ENCODE peak calls at places on chromosomes 1 and 21, in seven cellular contexts. One of them, this sample, is unnamed.

GRCh38 chr1:116706123-116706522 is 38.6 kb upstream of the IGSF3 start:
- DNase-seq in transverse colon: no peak
- DNase-seq in heart left ventricle: no peak
- DNase-seq in cardiac muscle cell: no peak
- DNase-seq in left ventricle myocardium inferior: no peak
- DNase-seq in tibial nerve: no peak
- DNase-seq in IMR-90: no peak
- DNase-seq in this sample: no peak

GRCh38 chr1:5684791-5685190 is 307.4 kb downstream of the NPHP4 start:
- DNase-seq in left ventricle myocardium inferior: no peak
- DNase-seq in tibial nerve: no peak
- DNase-seq in transverse colon: no peak
- DNase-seq in heart left ventricle: no peak
- DNase-seq in IMR-90: no peak
- DNase-seq in cardiac muscle cell: no peak
- DNase-seq in this sample: no peak

GRCh38 chr21:28299946-28300345 is 692.7 kb downstream of the LTN1 start:
- DNase-seq in tibial nerve: no peak
- DNase-seq in IMR-90: no peak
- DNase-seq in heart left ventricle: no peak
- DNase-seq in left ventricle myocardium inferior: no peak
- DNase-seq in transverse colon: no peak
- DNase-seq in cardiac muscle cell: no peak
- DNase-seq in this sample: no peak

GRCh38 chr1:174740248-174740990 is 259.3 kb upstream of the CACYBP start:
- DNase-seq in transverse colon: no peak
- DNase-seq in tibial nerve: no peak
- DNase-seq in IMR-90: peak; percentile 42
- DNase-seq in cardiac muscle cell: peak; percentile 62
- DNase-seq in left ventricle myocardium inferior: no peak
- DNase-seq in heart left ventricle: no peak
- DNase-seq in this sample: no peak

GRCh38 chr1:61170328-61171238 is 88.2 kb downstream of the NFIA start:
- DNase-seq in transverse colon: no peak
- DNase-seq in left ventricle myocardium inferior: no peak
- DNase-seq in tibial nerve: no peak
- DNase-seq in heart left ventricle: no peak
- DNase-seq in cardiac muscle cell: peak; percentile 48
- DNase-seq in IMR-90: peak; percentile 49
- DNase-seq in this sample: no peak

GRCh38 chr1:164902491-164902890 is 343.5 kb downstream of the PBX1 start:
- DNase-seq in IMR-90: no peak
- DNase-seq in heart left ventricle: no peak
- DNase-seq in transverse colon: no peak
- DNase-seq in tibial nerve: no peak
- DNase-seq in left ventricle myocardium inferior: no peak
- DNase-seq in cardiac muscle cell: no peak
- DNase-seq in this sample: no peak

GRCh38 chr21:26042181-26042876 is 128.2 kb downstream of the APP start:
- DNase-seq in transverse colon: no peak
- DNase-seq in heart left ventricle: no peak
- DNase-seq in IMR-90: no peak
- DNase-seq in cardiac muscle cell: no peak
- DNase-seq in tibial nerve: no peak
- DNase-seq in left ventricle myocardium inferior: no peak
- DNase-seq in this sample: no peak

GRCh38 chr1:22418852-22419480 is 32.7 kb upstream of the ZBTB40 start:
- DNase-seq in cardiac muscle cell: peak; percentile 62
- DNase-seq in heart left ventricle: no peak
- DNase-seq in tibial nerve: no peak
- DNase-seq in IMR-90: peak; percentile 59
- DNase-seq in left ventricle myocardium inferior: no peak
- DNase-seq in transverse colon: no peak
- DNase-seq in this sample: no peak

GRCh38 chr1:171872430-171872829 is 31.1 kb downstream of the DNM3 start:
- DNase-seq in transverse colon: no peak
- DNase-seq in left ventricle myocardium inferior: no peak
- DNase-seq in heart left ventricle: no peak
- DNase-seq in IMR-90: no peak
- DNase-seq in cardiac muscle cell: no peak
- DNase-seq in tibial nerve: no peak
- DNase-seq in this sample: no peak
- H3K27ac ChIP-seq in transverse colon: no peak overlapping the region
- H3K27ac ChIP-seq in left ventricle myocardium inferior: no peak overlapping the region
- H3K27ac ChIP-seq in heart left ventricle: no peak overlapping the region
- H3K27ac ChIP-seq in IMR-90: no peak overlapping the region
- H3K27ac ChIP-seq in cardiac muscle cell: no peak overlapping the region
- H3K27ac ChIP-seq in tibial nerve: no peak overlapping the region
- H3K27ac ChIP-seq in this sample: no peak overlapping the region

GRCh38 chr1:11703357-11704225 is 12.1 kb downstream of the DRAXIN start:
- DNase-seq in cardiac muscle cell: no peak
- DNase-seq in heart left ventricle: no peak
- DNase-seq in transverse colon: no peak
- DNase-seq in IMR-90: no peak
- DNase-seq in tibial nerve: no peak
- DNase-seq in left ventricle myocardium inferior: no peak
- DNase-seq in this sample: no peak
- H3K27me3 ChIP-seq in cardiac muscle cell: no peaks in the 10 kb centered on the region
- H3K27me3 ChIP-seq in heart left ventricle: peaks cover 43% of the 10 kb centered on the region
- H3K27me3 ChIP-seq in transverse colon: peaks cover 36% of the 10 kb centered on the region
- H3K27me3 ChIP-seq in IMR-90: peaks cover 59% of the 10 kb centered on the region
- H3K27me3 ChIP-seq in tibial nerve: no peaks in the 10 kb centered on the region
- H3K27me3 ChIP-seq in left ventricle myocardium inferior: peaks cover 87% of the 10 kb centered on the region
- H3K27me3 ChIP-seq in this sample: no peaks in the 10 kb centered on the region

DNA sequence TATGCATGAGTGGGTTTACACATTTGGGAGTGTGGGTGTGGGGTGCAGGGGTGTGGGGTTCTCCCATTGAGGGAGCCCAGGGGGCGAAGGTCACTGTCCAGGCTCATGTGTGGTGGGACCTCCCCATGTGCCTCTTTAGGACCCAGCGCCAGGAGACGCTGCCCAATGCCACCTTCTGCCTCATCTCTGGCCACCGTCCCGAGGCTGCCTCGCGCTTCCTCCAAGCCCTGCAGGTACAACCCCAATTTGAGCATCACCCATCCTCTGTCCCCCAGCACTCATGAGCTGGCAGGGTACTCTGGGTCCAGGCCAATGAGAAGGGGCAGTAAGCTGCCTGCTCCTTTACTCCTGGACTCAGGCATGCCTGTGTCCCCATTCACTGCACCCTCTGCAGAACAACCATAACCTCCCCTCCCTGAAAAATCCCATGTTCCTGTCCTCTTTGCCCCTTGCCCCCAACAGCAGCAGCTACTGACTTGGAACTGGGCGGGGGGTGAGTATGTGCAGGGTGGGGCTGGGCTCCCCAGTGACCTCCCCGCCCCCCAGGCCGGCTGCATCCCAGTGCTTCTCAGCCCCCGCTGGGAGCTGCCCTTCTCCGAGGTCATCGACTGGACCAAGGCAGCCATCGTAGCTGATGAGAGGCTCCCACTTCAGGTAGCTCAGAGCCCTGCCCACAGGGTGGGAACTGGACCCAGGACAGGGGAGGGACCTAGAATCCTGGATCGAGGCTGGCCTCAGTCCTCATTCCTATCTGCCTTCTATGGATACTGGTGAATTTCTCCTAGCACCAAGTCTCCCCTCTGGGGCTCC is 7.7 kb downstream of the EXTL1 start:
- DNase-seq in IMR-90: no peak
- DNase-seq in cardiac muscle cell: no peak
- DNase-seq in transverse colon: no peak
- DNase-seq in heart left ventricle: no peak
- DNase-seq in left ventricle myocardium inferior: no peak
- DNase-seq in tibial nerve: no peak
- DNase-seq in this sample: no peak
- H3K27ac ChIP-seq in IMR-90: no peak overlapping the region
- H3K27ac ChIP-seq in cardiac muscle cell: no peak overlapping the region
- H3K27ac ChIP-seq in transverse colon: no peak overlapping the region
- H3K27ac ChIP-seq in heart left ventricle: no peak overlapping the region
- H3K27ac ChIP-seq in left ventricle myocardium inferior: no peak overlapping the region
- H3K27ac ChIP-seq in tibial nerve: no peak overlapping the region
- H3K27ac ChIP-seq in this sample: no peak overlapping the region

GRCh38 chr1:112719706-112720105 is 4.6 kb upstream of the PPM1J start:
- DNase-seq in heart left ventricle: no peak
- DNase-seq in transverse colon: no peak
- DNase-seq in tibial nerve: no peak
- DNase-seq in left ventricle myocardium inferior: no peak
- DNase-seq in cardiac muscle cell: no peak
- DNase-seq in IMR-90: no peak
- DNase-seq in this sample: no peak

GRCh38 chr1:112721966-112722524 is 6.9 kb upstream of the PPM1J start:
- DNase-seq in left ventricle myocardium inferior: no peak
- DNase-seq in transverse colon: no peak
- DNase-seq in IMR-90: no peak
- DNase-seq in tibial nerve: no peak
- DNase-seq in heart left ventricle: no peak
- DNase-seq in cardiac muscle cell: no peak
- DNase-seq in this sample: no peak

GRCh38 chr1:112716133-112716720 is 1.1 kb upstream of the PPM1J start:
- DNase-seq in IMR-90: peak; percentile 90
- DNase-seq in heart left ventricle: peak; percentile 85
- DNase-seq in transverse colon: peak; percentile 91
- DNase-seq in cardiac muscle cell: peak; percentile 95
- DNase-seq in left ventricle myocardium inferior: peak; percentile 81
- DNase-seq in tibial nerve: peak; percentile 66
- DNase-seq in this sample: no peak

GRCh38 chr1:112717263-112717662 is 2.1 kb upstream of the PPM1J start:
- DNase-seq in left ventricle myocardium inferior: no peak
- DNase-seq in cardiac muscle cell: no peak
- DNase-seq in tibial nerve: no peak
- DNase-seq in heart left ventricle: no peak
- DNase-seq in transverse colon: no peak
- DNase-seq in IMR-90: no peak
- DNase-seq in this sample: no peak

GRCh38 chr1:112718691-112719418 is 3.7 kb upstream of the PPM1J start:
- DNase-seq in left ventricle myocardium inferior: peak; percentile 75
- DNase-seq in cardiac muscle cell: peak; percentile 73
- DNase-seq in heart left ventricle: peak; percentile 77
- DNase-seq in IMR-90: peak; percentile 58
- DNase-seq in transverse colon: peak; percentile 87
- DNase-seq in tibial nerve: peak; percentile 66
- DNase-seq in this sample: no peak
- H3K27me3 ChIP-seq in left ventricle myocardium inferior: peaks cover 39% of the 10 kb centered on the region
- H3K27me3 ChIP-seq in cardiac muscle cell: peaks cover 11% of the 10 kb centered on the region
- H3K27me3 ChIP-seq in heart left ventricle: peaks cover 10% of the 10 kb centered on the region
- H3K27me3 ChIP-seq in IMR-90: peaks cover 6% of the 10 kb centered on the region
- H3K27me3 ChIP-seq in transverse colon: no peaks in the 10 kb centered on the region
- H3K27me3 ChIP-seq in tibial nerve: no peaks in the 10 kb centered on the region
- H3K27me3 ChIP-seq in this sample: no peaks in the 10 kb centered on the region

GRCh38 chr1:25028910-25029599 is 99.0 kb upstream of the RUNX3 start:
- DNase-seq in tibial nerve: no peak
- DNase-seq in heart left ventricle: no peak
- DNase-seq in IMR-90: no peak
- DNase-seq in cardiac muscle cell: no peak
- DNase-seq in left ventricle myocardium inferior: no peak
- DNase-seq in transverse colon: peak; percentile 23
- DNase-seq in this sample: no peak
- H3K27ac ChIP-seq in tibial nerve: peak overlapping the region; percentile 53
- H3K27ac ChIP-seq in heart left ventricle: no peak overlapping the region
- H3K27ac ChIP-seq in IMR-90: no peak overlapping the region
- H3K27ac ChIP-seq in cardiac muscle cell: no peak overlapping the region
- H3K27ac ChIP-seq in left ventricle myocardium inferior: no peak overlapping the region
- H3K27ac ChIP-seq in transverse colon: peak overlapping the region; percentile 34
- H3K27ac ChIP-seq in this sample: no peak overlapping the region

GRCh38 chr1:47198214-47198613 is 8.4 kb upstream of the PDZK1IP1 start:
- DNase-seq in cardiac muscle cell: no peak
- DNase-seq in transverse colon: no peak
- DNase-seq in IMR-90: no peak
- DNase-seq in heart left ventricle: no peak
- DNase-seq in left ventricle myocardium inferior: no peak
- DNase-seq in tibial nerve: no peak
- DNase-seq in this sample: no peak
- H3K27me3 ChIP-seq in cardiac muscle cell: peaks cover 19% of the 10 kb centered on the region
- H3K27me3 ChIP-seq in transverse colon: peaks cover 17% of the 10 kb centered on the region
- H3K27me3 ChIP-seq in IMR-90: peaks cover 19% of the 10 kb centered on the region
- H3K27me3 ChIP-seq in heart left ventricle: no peaks in the 10 kb centered on the region
- H3K27me3 ChIP-seq in left ventricle myocardium inferior: peaks cover 23% of the 10 kb centered on the region
- H3K27me3 ChIP-seq in tibial nerve: no peaks in the 10 kb centered on the region
- H3K27me3 ChIP-seq in this sample: no peaks in the 10 kb centered on the region

GRCh38 chr1:214330715-214331114 is 49.8 kb downstream of the SMYD2 start:
- DNase-seq in cardiac muscle cell: no peak
- DNase-seq in transverse colon: no peak
- DNase-seq in IMR-90: no peak
- DNase-seq in heart left ventricle: no peak
- DNase-seq in left ventricle myocardium inferior: no peak
- DNase-seq in tibial nerve: no peak
- DNase-seq in this sample: no peak
- H3K27ac ChIP-seq in cardiac muscle cell: no peak overlapping the region
- H3K27ac ChIP-seq in transverse colon: no peak overlapping the region
- H3K27ac ChIP-seq in IMR-90: no peak overlapping the region
- H3K27ac ChIP-seq in heart left ventricle: peak overlapping the region; percentile 63
- H3K27ac ChIP-seq in left ventricle myocardium inferior: peak overlapping the region; percentile 69
- H3K27ac ChIP-seq in tibial nerve: no peak overlapping the region
- H3K27ac ChIP-seq in this sample: peak overlapping the region; percentile 63